ENCODE peak calls at places on chromosomes 4 and X, in four cellular contexts. K is heart left ventricle, P is stomach, I is mammary epithelial cell. V is an unnamed sample.

GRCh38 chrX:138886769-138887168 is 175.3 kb upstream of the FGF13 start:
- DNase-seq in I (peak; percentile 73), P (no peak), K (no peak), V (no peak)

GRCh38 chrX:47245156-47245555 is 12.3 kb downstream of the USP11 start:
- DNase-seq in P (no peak), K (no peak), I (no peak), V (no peak)

GRCh38 chrX:71543316-71543715 is 10.4 kb downstream of the OGT start:
- DNase-seq in P (no peak), K (no peak), I (peak; percentile 91), V (peak; percentile 58)

GRCh38 chr4:128346054-128346716 is 58.6 kb upstream of the PGRMC2 start:
- DNase-seq in K (no peak), I (no peak), P (no peak), V (no peak)

GRCh38 chrX:44432641-44433040 is 89.2 kb upstream of the EFHC2 start:
- DNase-seq in K (no peak), I (no peak), P (no peak), V (no peak)

GRCh38 chrX:22323541-22323940 is 50.8 kb downstream of the CBLL2 start:
- DNase-seq in I (peak; percentile 57), P (no peak), K (no peak), V (peak; percentile 37)

GRCh38 chrX:153226344-153227190 is 47.5 kb downstream of the MAGEA1 start:
- DNase-seq in K (no peak), I (peak; percentile 88), P (no peak), V (peak; percentile 87)

GRCh38 chrX:39336709-39337294 is 535.5 kb downstream of the MID1IP1 start:
- DNase-seq in K (peak; percentile 28), P (no peak), I (no peak), V (no peak)

GRCh38 chr4:169229571-169230028 is 41.2 kb downstream of the SH3RF1 start:
- DNase-seq in P (no peak), K (no peak), I (peak; percentile 88), V (peak; percentile 86)

GRCh38 chrX:16966745-16967144 is 20.3 kb downstream of the REPS2 start:
- DNase-seq in K (no peak), P (no peak), I (no peak), V (no peak)

GRCh38 chrX:133314297-133314696 is 96.1 kb upstream of the TFDP3 start:
- DNase-seq in P (no peak), I (no peak), K (no peak), V (no peak)

GRCh38 chr4:105350859-105351494 is 122.9 kb downstream of the PPA2 start:
- DNase-seq in K (no peak), P (no peak), I (no peak), V (no peak)

GRCh38 chrX:21993265-21993664 is 38.9 kb upstream of the PHEX start:
- DNase-seq in I (no peak), P (no peak), K (peak; percentile 43), V (no peak)

GRCh38 chrX:16604300-16604699 is 45.7 kb upstream of the S100G start:
- DNase-seq in I (no peak), P (no peak), K (no peak), V (no peak)

GRCh38 chrX:70422886-70423336 is at the start of gene GDPD2:
- DNase-seq in I (no peak), K (no peak), P (peak; percentile 39), V (no peak)
- TF ChIP-seq CTCF in I (peak; percentile 44), K (no peak), P (no peak), V (no peak)

GRCh38 chr4:40577588-40578253 is 51.9 kb downstream of the RBM47 start:
- DNase-seq in P (no peak), K (no peak), I (no peak), V (no peak)
- H3K27ac ChIP-seq in P (peak overlapping the region; percentile 77), K (peak overlapping the region; percentile 61), I (peak overlapping the region; percentile 35), V (no peak overlapping the region)

GRCh38 chr4:47110670-47111069 is 79.3 kb downstream of the GABRB1 start:
- DNase-seq in P (no peak), I (no peak), K (no peak), V (no peak)

GRCh38 chr4:47104986-47105385 is 73.6 kb downstream of the GABRB1 start:
- DNase-seq in P (no peak), I (no peak), K (no peak), V (no peak)

GRCh38 chr4:47106561-47106960 is 75.2 kb downstream of the GABRB1 start:
- DNase-seq in K (no peak), I (no peak), P (no peak), V (no peak)

DNA sequence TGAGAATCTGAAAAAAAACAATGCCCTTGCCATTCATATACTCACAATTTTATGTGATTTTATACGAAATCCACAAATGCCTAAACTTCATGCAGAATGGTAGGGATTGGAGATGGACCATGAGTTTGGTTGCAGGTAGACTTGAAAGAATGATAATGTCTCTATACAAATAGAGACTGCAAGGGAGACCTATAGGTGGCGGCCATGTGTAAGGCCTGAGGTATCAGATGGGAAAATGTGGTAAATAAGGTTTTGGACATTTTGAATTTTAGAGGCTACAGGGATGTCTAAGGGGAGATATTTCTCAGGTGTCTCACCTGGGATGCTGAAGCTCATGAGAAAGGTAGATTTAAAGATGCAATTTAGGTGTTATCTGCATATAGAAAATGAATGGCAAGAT is 78.0 kb downstream of the GABRB1 start:
- DNase-seq in I (no peak), P (no peak), K (no peak), V (no peak)
- TF ChIP-seq CTCF in I (no peak), P (no peak), K (no peak), V (no peak)

GRCh38 chr4:52915131-52915645 is 53.1 kb downstream of the RASL11B start:
- DNase-seq in K (no peak), P (no peak), I (no peak), V (no peak)
- H3K27ac ChIP-seq in K (no peak overlapping the region), P (peak overlapping the region; percentile 68), I (no peak overlapping the region), V (no peak overlapping the region)

GRCh38 chr4:26719954-26720552 is 136.2 kb downstream of the TBC1D19 start:
- DNase-seq in I (no peak), P (no peak), K (no peak), V (peak; percentile 18)
- TF ChIP-seq CTCF in I (peak; percentile 72), P (no peak), K (peak; percentile 45), V (peak; percentile 67)

GRCh38 chr4:166700592-166700991 is 533.7 kb downstream of the SPOCK3 start:
- DNase-seq in I (no peak), P (no peak), K (no peak), V (no peak)
- H3K27ac ChIP-seq in I (no peak overlapping the region), P (no peak overlapping the region), K (no peak overlapping the region), V (no peak overlapping the region)

GRCh38 chr4:39526810-39527295 is 386 bp downstream of the UGDH start:
- DNase-seq in I (no peak), P (no peak), K (no peak), V (no peak)

GRCh38 chr4:39526283-39526682 is 956 bp downstream of the UGDH start:
- DNase-seq in I (no peak), P (no peak), K (no peak), V (peak; percentile 14)

GRCh38 chr4:39529534-39529933 is 2.3 kb upstream of the UGDH start:
- DNase-seq in P (no peak), I (no peak), K (no peak), V (no peak)

GRCh38 chr4:39527296-39528055 is at the start of gene UGDH:
- DNase-seq in I (peak; percentile 98), K (peak; percentile 99), P (peak; percentile 97), V (peak; percentile 97)

DNA sequence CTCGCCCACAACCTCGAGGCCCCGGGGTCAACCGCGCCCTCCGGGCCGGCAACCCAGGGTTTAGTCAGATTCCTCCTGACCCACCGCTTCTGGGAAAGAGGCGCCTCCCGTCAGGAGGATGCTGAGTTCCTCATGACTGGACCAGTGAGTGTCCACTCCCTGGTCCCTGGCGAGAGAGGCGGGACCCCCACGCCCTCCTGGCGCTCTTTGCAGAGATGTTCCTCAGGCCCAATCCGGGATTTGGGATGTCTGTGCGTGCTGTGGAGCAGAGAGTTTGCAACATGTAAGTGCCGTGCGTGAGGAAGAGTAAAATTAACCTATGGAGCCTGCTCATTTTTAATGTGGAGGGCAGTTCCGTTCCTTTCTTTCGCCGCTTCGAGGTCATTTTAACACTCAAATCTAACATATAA is 822 bp upstream of the UGDH start:
- DNase-seq in K (no peak), P (no peak), I (no peak), V (peak; percentile 77)
- TF ChIP-seq CTCF in K (no peak), P (no peak), I (no peak), V (no peak)

GRCh38 chr4:153488006-153488718 is 22.0 kb downstream of the TMEM131L start:
- DNase-seq in I (peak; percentile 69), K (peak; percentile 59), P (no peak), V (no peak)

GRCh38 chr4:153490985-153491483 is 24.9 kb downstream of the TMEM131L start:
- DNase-seq in I (no peak), P (no peak), K (no peak), V (no peak)

GRCh38 chr4:153486281-153487151 is 20.4 kb downstream of the TMEM131L start:
- DNase-seq in K (no peak), I (peak; percentile 97), P (peak; percentile 38), V (peak; percentile 93)

GRCh38 chr4:153489856-153490558 is 23.8 kb downstream of the TMEM131L start:
- DNase-seq in K (no peak), P (no peak), I (no peak), V (no peak)

GRCh38 chr4:153488719-153489384 is 22.7 kb downstream of the TMEM131L start:
- DNase-seq in K (peak; percentile 72), P (no peak), I (peak; percentile 72), V (no peak)
- H3K27ac ChIP-seq in K (peak overlapping the region; percentile 86), P (peak overlapping the region; percentile 75), I (peak overlapping the region; percentile 75), V (peak overlapping the region; percentile 93)

DNA sequence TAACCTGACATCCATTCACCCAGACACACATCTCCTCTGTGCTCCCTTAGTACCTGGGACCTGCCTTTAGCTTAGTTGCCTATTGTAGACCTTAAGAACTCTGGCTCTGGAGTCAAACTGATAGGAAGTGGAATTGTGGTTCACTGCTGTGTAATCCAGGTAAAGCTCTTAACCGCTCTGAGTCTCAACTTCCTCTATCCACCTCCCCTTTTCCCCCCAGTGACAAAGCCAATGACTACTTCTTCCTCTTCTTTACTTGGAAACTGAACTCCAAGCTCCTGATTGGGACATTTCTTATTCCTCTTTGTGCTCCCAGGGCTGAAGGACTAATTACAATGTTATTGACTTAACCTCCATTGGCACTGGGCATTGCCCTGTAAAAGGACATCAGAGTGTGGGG is 94.1 kb downstream of the DRD5 start:
- DNase-seq in K (no peak), I (no peak), P (no peak), V (no peak)
- TF ChIP-seq CTCF in K (no peak), I (no peak), P (no peak), V (no peak)